ENCODE peak calls at places on chromosomes 13 and 19, in four cellular contexts. One of them, this sample, is unnamed.

GRCh38 chr13:112926993-112927392 is 42.0 kb upstream of the MCF2L start:
- DNase-seq in activated naive CD8-positive, alpha-beta T cell treated with anti-CD3 and anti-CD28 coated beads for 36 hours: no peak
- DNase-seq in fibroblast of lung: no peak
- DNase-seq in RPMI8226: no peak
- DNase-seq in this sample: no peak

GRCh38 chr19:39327990-39328705 is 7.5 kb upstream of the LRFN1 start:
- DNase-seq in activated naive CD8-positive, alpha-beta T cell treated with anti-CD3 and anti-CD28 coated beads for 36 hours: peak
- DNase-seq in fibroblast of lung: peak
- DNase-seq in RPMI8226: peak
- DNase-seq in this sample: peak

GRCh38 chr13:111941845-111942447 is 125.0 kb upstream of the SOX1 start:
- DNase-seq in fibroblast of lung: no peak
- DNase-seq in activated naive CD8-positive, alpha-beta T cell treated with anti-CD3 and anti-CD28 coated beads for 36 hours: no peak
- DNase-seq in RPMI8226: no peak
- DNase-seq in this sample: no peak

GRCh38 chr19:42422576-42423461 is 4.4 kb downstream of the LIPE start:
- DNase-seq in RPMI8226: peak
- DNase-seq in fibroblast of lung: peak
- DNase-seq in activated naive CD8-positive, alpha-beta T cell treated with anti-CD3 and anti-CD28 coated beads for 36 hours: peak
- DNase-seq in this sample: no peak

GRCh38 chr19:39811064-39811463 is 22.9 kb downstream of the DYRK1B start:
- DNase-seq in fibroblast of lung: no peak
- DNase-seq in activated naive CD8-positive, alpha-beta T cell treated with anti-CD3 and anti-CD28 coated beads for 36 hours: no peak
- DNase-seq in RPMI8226: no peak
- DNase-seq in this sample: no peak

GRCh38 chr19:3284759-3285646 is 60.5 kb downstream of the CELF5 start:
- DNase-seq in fibroblast of lung: peak
- DNase-seq in activated naive CD8-positive, alpha-beta T cell treated with anti-CD3 and anti-CD28 coated beads for 36 hours: peak
- DNase-seq in RPMI8226: peak
- DNase-seq in this sample: no peak

GRCh38 chr13:60759499-60759898 is 362.5 kb downstream of the TDRD3 start:
- DNase-seq in fibroblast of lung: peak
- DNase-seq in RPMI8226: no peak
- DNase-seq in activated naive CD8-positive, alpha-beta T cell treated with anti-CD3 and anti-CD28 coated beads for 36 hours: no peak
- DNase-seq in this sample: no peak

GRCh38 chr13:51846756-51847155 is 1.8 kb upstream of the TMEM272 start:
- DNase-seq in fibroblast of lung: no peak
- DNase-seq in RPMI8226: no peak
- DNase-seq in activated naive CD8-positive, alpha-beta T cell treated with anti-CD3 and anti-CD28 coated beads for 36 hours: no peak
- DNase-seq in this sample: no peak

GRCh38 chr19:7223429-7223828 is 70.8 kb downstream of the INSR start:
- DNase-seq in activated naive CD8-positive, alpha-beta T cell treated with anti-CD3 and anti-CD28 coated beads for 36 hours: no peak
- DNase-seq in RPMI8226: no peak
- DNase-seq in fibroblast of lung: no peak
- DNase-seq in this sample: no peak

GRCh38 chr19:12965017-12965811 is 4.2 kb upstream of the DAND5 start:
- DNase-seq in fibroblast of lung: peak
- DNase-seq in RPMI8226: peak
- DNase-seq in activated naive CD8-positive, alpha-beta T cell treated with anti-CD3 and anti-CD28 coated beads for 36 hours: peak
- DNase-seq in this sample: no peak

GRCh38 chr19:21109116-21109515 is 27.1 kb downstream of the ZNF714 start:
- DNase-seq in fibroblast of lung: peak
- DNase-seq in activated naive CD8-positive, alpha-beta T cell treated with anti-CD3 and anti-CD28 coated beads for 36 hours: no peak
- DNase-seq in RPMI8226: no peak
- DNase-seq in this sample: no peak

GRCh38 chr13:40275636-40276035 is 390.8 kb downstream of the FOXO1 start:
- DNase-seq in fibroblast of lung: peak
- DNase-seq in activated naive CD8-positive, alpha-beta T cell treated with anti-CD3 and anti-CD28 coated beads for 36 hours: no peak
- DNase-seq in RPMI8226: no peak
- DNase-seq in this sample: no peak

GRCh38 chr13:19860884-19861655 is 2.4 kb downstream of the ZMYM5 start:
- DNase-seq in activated naive CD8-positive, alpha-beta T cell treated with anti-CD3 and anti-CD28 coated beads for 36 hours: no peak
- DNase-seq in fibroblast of lung: peak
- DNase-seq in RPMI8226: no peak
- DNase-seq in this sample: peak

GRCh38 chr13:42600943-42601342 is 27.0 kb downstream of the TNFSF11 start:
- DNase-seq in RPMI8226: no peak
- DNase-seq in fibroblast of lung: peak
- DNase-seq in activated naive CD8-positive, alpha-beta T cell treated with anti-CD3 and anti-CD28 coated beads for 36 hours: peak
- DNase-seq in this sample: no peak

GRCh38 chr19:4232614-4233281 is 3.4 kb downstream of the EBI3 start:
- DNase-seq in fibroblast of lung: no peak
- DNase-seq in activated naive CD8-positive, alpha-beta T cell treated with anti-CD3 and anti-CD28 coated beads for 36 hours: no peak
- DNase-seq in RPMI8226: no peak
- DNase-seq in this sample: no peak

GRCh38 chr19:46618670-46619231 is 6.1 kb downstream of the PTGIR start:
- DNase-seq in RPMI8226: no peak
- DNase-seq in activated naive CD8-positive, alpha-beta T cell treated with anti-CD3 and anti-CD28 coated beads for 36 hours: no peak
- DNase-seq in fibroblast of lung: no peak
- DNase-seq in this sample: no peak

GRCh38 chr13:35723820-35724219 is 247.3 kb upstream of the MAB21L1 start:
- DNase-seq in RPMI8226: no peak
- DNase-seq in fibroblast of lung: peak
- DNase-seq in activated naive CD8-positive, alpha-beta T cell treated with anti-CD3 and anti-CD28 coated beads for 36 hours: no peak
- DNase-seq in this sample: no peak

GRCh38 chr13:18952225-18953016 is 229.2 kb downstream of the TUBA3C start:
- DNase-seq in activated naive CD8-positive, alpha-beta T cell treated with anti-CD3 and anti-CD28 coated beads for 36 hours: no peak
- DNase-seq in fibroblast of lung: no peak
- DNase-seq in RPMI8226: no peak
- DNase-seq in this sample: no peak

GRCh38 chr19:50377051-50377441 is 789 bp downstream of the NR1H2 start:
- DNase-seq in fibroblast of lung: no peak
- DNase-seq in RPMI8226: no peak
- DNase-seq in activated naive CD8-positive, alpha-beta T cell treated with anti-CD3 and anti-CD28 coated beads for 36 hours: peak
- DNase-seq in this sample: no peak

GRCh38 chr19:33465834-33466233 is 55.8 kb downstream of the PEPD start:
- DNase-seq in RPMI8226: no peak
- DNase-seq in activated naive CD8-positive, alpha-beta T cell treated with anti-CD3 and anti-CD28 coated beads for 36 hours: no peak
- DNase-seq in fibroblast of lung: no peak
- DNase-seq in this sample: no peak

GRCh38 chr13:75760182-75760981 is 124.3 kb downstream of the LMO7 start:
- DNase-seq in RPMI8226: no peak
- DNase-seq in fibroblast of lung: peak
- DNase-seq in activated naive CD8-positive, alpha-beta T cell treated with anti-CD3 and anti-CD28 coated beads for 36 hours: peak
- DNase-seq in this sample: no peak

GRCh38 chr13:37074703-37075102 is 15.2 kb upstream of the SUPT20H start:
- DNase-seq in RPMI8226: peak
- DNase-seq in fibroblast of lung: peak
- DNase-seq in activated naive CD8-positive, alpha-beta T cell treated with anti-CD3 and anti-CD28 coated beads for 36 hours: no peak
- DNase-seq in this sample: peak

GRCh38 chr19:49579947-49580263 is 451 bp downstream of the NOSIP start:
- DNase-seq in RPMI8226: no peak
- DNase-seq in activated naive CD8-positive, alpha-beta T cell treated with anti-CD3 and anti-CD28 coated beads for 36 hours: no peak
- DNase-seq in fibroblast of lung: no peak
- DNase-seq in this sample: no peak

GRCh38 chr13:39144941-39145533 is 106.8 kb downstream of the NHLRC3 start:
- DNase-seq in RPMI8226: peak
- DNase-seq in fibroblast of lung: peak
- DNase-seq in activated naive CD8-positive, alpha-beta T cell treated with anti-CD3 and anti-CD28 coated beads for 36 hours: no peak
- DNase-seq in this sample: peak

GRCh38 chr19:45141203-45141900 is 19.4 kb downstream of the NKPD1 start:
- DNase-seq in fibroblast of lung: no peak
- DNase-seq in activated naive CD8-positive, alpha-beta T cell treated with anti-CD3 and anti-CD28 coated beads for 36 hours: no peak
- DNase-seq in RPMI8226: no peak
- DNase-seq in this sample: no peak

GRCh38 chr13:25971499-25972145 is 80.2 kb downstream of the SHISA2 start:
- DNase-seq in activated naive CD8-positive, alpha-beta T cell treated with anti-CD3 and anti-CD28 coated beads for 36 hours: no peak
- DNase-seq in RPMI8226: no peak
- DNase-seq in fibroblast of lung: no peak
- DNase-seq in this sample: no peak

GRCh38 chr13:27339299-27339698 is 68.7 kb downstream of the RASL11A start:
- DNase-seq in RPMI8226: peak
- DNase-seq in activated naive CD8-positive, alpha-beta T cell treated with anti-CD3 and anti-CD28 coated beads for 36 hours: peak
- DNase-seq in fibroblast of lung: peak
- DNase-seq in this sample: peak

GRCh38 chr13:88246239-88246638 is 575.1 kb downstream of the SLITRK5 start:
- DNase-seq in fibroblast of lung: no peak
- DNase-seq in RPMI8226: no peak
- DNase-seq in activated naive CD8-positive, alpha-beta T cell treated with anti-CD3 and anti-CD28 coated beads for 36 hours: no peak
- DNase-seq in this sample: no peak

GRCh38 chr13:110529522-110530311 is 31.8 kb downstream of the RAB20 start:
- DNase-seq in fibroblast of lung: no peak
- DNase-seq in activated naive CD8-positive, alpha-beta T cell treated with anti-CD3 and anti-CD28 coated beads for 36 hours: no peak
- DNase-seq in RPMI8226: no peak
- DNase-seq in this sample: no peak

GRCh38 chr13:73273737-73274136 is 214.9 kb downstream of the KLF5 start:
- DNase-seq in activated naive CD8-positive, alpha-beta T cell treated with anti-CD3 and anti-CD28 coated beads for 36 hours: no peak
- DNase-seq in fibroblast of lung: peak
- DNase-seq in RPMI8226: no peak
- DNase-seq in this sample: peak

GRCh38 chr13:89401209-89401810 is 1730.1 kb downstream of the SLITRK5 start:
- DNase-seq in RPMI8226: no peak
- DNase-seq in activated naive CD8-positive, alpha-beta T cell treated with anti-CD3 and anti-CD28 coated beads for 36 hours: no peak
- DNase-seq in fibroblast of lung: peak
- DNase-seq in this sample: peak

GRCh38 chr19:50896591-50897190 is 14.5 kb downstream of the KLK4 start:
- DNase-seq in activated naive CD8-positive, alpha-beta T cell treated with anti-CD3 and anti-CD28 coated beads for 36 hours: peak
- DNase-seq in RPMI8226: peak
- DNase-seq in fibroblast of lung: peak
- DNase-seq in this sample: no peak

GRCh38 chr13:98873377-98874028 is 104.4 kb downstream of the DOCK9 start:
- DNase-seq in RPMI8226: no peak
- DNase-seq in activated naive CD8-positive, alpha-beta T cell treated with anti-CD3 and anti-CD28 coated beads for 36 hours: no peak
- DNase-seq in fibroblast of lung: no peak
- DNase-seq in this sample: no peak

GRCh38 chr13:100330662-100331061 is 241.8 kb downstream of the PCCA start:
- DNase-seq in fibroblast of lung: peak
- DNase-seq in RPMI8226: no peak
- DNase-seq in activated naive CD8-positive, alpha-beta T cell treated with anti-CD3 and anti-CD28 coated beads for 36 hours: no peak
- DNase-seq in this sample: peak

GRCh38 chr13:114063545-114064515 is 68.6 kb downstream of the RASA3 start:
- DNase-seq in activated naive CD8-positive, alpha-beta T cell treated with anti-CD3 and anti-CD28 coated beads for 36 hours: no peak
- DNase-seq in RPMI8226: peak
- DNase-seq in fibroblast of lung: peak
- DNase-seq in this sample: peak

GRCh38 chr13:66547685-66548084 is 682.5 kb downstream of the PCDH9 start:
- DNase-seq in activated naive CD8-positive, alpha-beta T cell treated with anti-CD3 and anti-CD28 coated beads for 36 hours: no peak
- DNase-seq in RPMI8226: no peak
- DNase-seq in fibroblast of lung: no peak
- DNase-seq in this sample: no peak

This sample was measured in fibroblast of the conjunctiva.